ENCODE peak calls at places on chromosomes 3 and 15, in ten cellular contexts. A is posterior vena cava; F is astrocyte of the spinal cord; L is activated naive CD8-positive, alpha-beta T cell treated with anti-CD3 and anti-CD28 coated beads, Interleukin-2, amount 50 U/mL, for 16 hours; G is neural progenitor cell; J is iPS-NIHi11; C is astrocyte of the cerebellum; N is A172; W is NCI-H460; M is hypothalamus. V is an unnamed sample.

GRCh38 chr3:123285931-123286307 is 84.2 kb downstream of the SEC22A start:
- DNase-seq in N (no peak), G (no peak), F (no peak), L (no peak), C (no peak), M (no peak), A (no peak), W (no peak), J (no peak), V (no peak)

GRCh38 chr3:136141891-136142290 is 54.2 kb downstream of the MSL2 start:
- DNase-seq in N (peak), L (no peak), M (no peak), W (no peak), G (no peak), A (no peak), C (no peak), J (no peak), F (peak), V (no peak)

GRCh38 chr3:44870375-44871061 is 3.9 kb upstream of the TGM4 start:
- DNase-seq in F (no peak), A (no peak), L (no peak), M (no peak), J (no peak), G (no peak), N (no peak), W (no peak), C (no peak), V (no peak)

GRCh38 chr3:52471371-52472238 is 16.2 kb downstream of the NISCH start:
- DNase-seq in G (peak), M (no peak), J (peak), A (peak), W (peak), C (no peak), N (no peak), L (no peak), F (peak), V (peak)

GRCh38 chr3:16496408-16497222 is 16.9 kb downstream of the RFTN1 start:
- DNase-seq in M (no peak), N (no peak), W (no peak), A (no peak), J (no peak), L (no peak), G (no peak), F (no peak), C (no peak), V (no peak)

GRCh38 chr3:110859993-110860392 is 211.6 kb upstream of the NECTIN3 start:
- DNase-seq in N (no peak), L (no peak), W (no peak), C (no peak), M (no peak), F (no peak), J (no peak), G (no peak), A (no peak), V (no peak)

GRCh38 chr3:101926594-101927105 is 77.3 kb downstream of the NFKBIZ start:
- DNase-seq in F (peak), A (no peak), G (no peak), W (no peak), M (no peak), J (no peak), N (peak), L (no peak), C (no peak), V (no peak)

GRCh38 chr3:39196671-39197446 is 4.5 kb upstream of the XIRP1 start:
- DNase-seq in W (no peak), J (no peak), F (no peak), M (no peak), N (no peak), C (no peak), G (no peak), L (no peak), A (no peak), V (no peak)

GRCh38 chr3:107994954-107995715 is 95.7 kb downstream of the CD47 start:
- DNase-seq in M (no peak), F (no peak), L (no peak), W (no peak), A (no peak), G (no peak), C (no peak), N (no peak), J (no peak), V (no peak)

GRCh38 chr3:8552223-8552762 is 50.7 kb downstream of the LMCD1 start:
- DNase-seq in W (no peak), G (no peak), F (no peak), C (no peak), M (no peak), J (no peak), L (no peak), N (no peak), A (no peak), V (no peak)

GRCh38 chr3:195219351-195220045 is 51.5 kb downstream of the XXYLT1 start:
- DNase-seq in M (no peak), L (no peak), W (no peak), N (no peak), J (no peak), F (no peak), A (peak), C (no peak), G (no peak), V (no peak)

GRCh38 chr3:165464736-165465135 is 268.6 kb upstream of the SLITRK3 start:
- DNase-seq in G (no peak), L (no peak), M (no peak), J (no peak), A (no peak), N (peak), C (peak), F (peak), W (no peak), V (no peak)

GRCh38 chr3:40172560-40172959 is 136.9 kb upstream of the EIF1B start:
- DNase-seq in N (no peak), F (no peak), C (no peak), W (no peak), M (no peak), J (no peak), A (no peak), L (no peak), G (no peak), V (no peak)

GRCh38 chr15:79007066-79007465 is 62.2 kb upstream of the CTSH start:
- DNase-seq in G (peak), W (peak), F (peak), N (peak), L (no peak), M (no peak), A (no peak), C (no peak), J (peak), V (peak)

GRCh38 chr3:143389388-143389787 is 269.8 kb downstream of the CHST2 start:
- DNase-seq in G (no peak), M (no peak), A (no peak), N (no peak), F (no peak), W (no peak), L (no peak), C (no peak), J (no peak), V (no peak)

GRCh38 chr3:24069045-24069444 is 124.0 kb downstream of the NR1D2 start:
- DNase-seq in N (peak), W (peak), A (no peak), G (peak), F (no peak), M (no peak), L (no peak), C (no peak), J (no peak), V (peak)

GRCh38 chr3:88141458-88142083 is 8.2 kb upstream of the C3orf38 start:
- DNase-seq in G (no peak), F (peak), W (no peak), M (no peak), N (peak), J (no peak), A (no peak), L (no peak), C (no peak), V (no peak)

GRCh38 chr15:101089579-101090459 is 162.0 kb downstream of the CHSY1 start:
- DNase-seq in L (no peak), A (no peak), N (no peak), J (no peak), G (no peak), C (no peak), F (peak), M (no peak), W (no peak), V (no peak)